ENCODE peak calls at places on chromosomes 3 and 15, in six cellular contexts. M is lower leg skin, N is NCI-H1092 treated with DMSO at 0.1 percent for 48 hours, W is GM12865, B is heart left ventricle, L is uterus. Z is an unnamed sample.

GRCh38 chr15:42728975-42729374 is 8.0 kb downstream of the CDAN1 start:
- DNase-seq in M (no peak), N (no peak), W (no peak), B (no peak), L (no peak), Z (no peak)

GRCh38 chr3:99662838-99663570 is 24.6 kb downstream of the COL8A1 start:
- DNase-seq in M (no peak), N (no peak), W (no peak), B (no peak), L (no peak), Z (no peak)

GRCh38 chr3:134464693-134465385 is 20.9 kb downstream of the ANAPC13 start:
- DNase-seq in M (no peak), N (no peak), W (no peak), B (no peak), L (no peak), Z (no peak)

GRCh38 chr15:69100821-69101220 is 59.6 kb upstream of the GLCE start:
- DNase-seq in M (no peak), N (no peak), W (no peak), B (no peak), L (no peak), Z (no peak)

GRCh38 chr3:194423317-194423716 is 24.3 kb upstream of the GP5 start:
- DNase-seq in M (no peak), N (peak; percentile 14), W (no peak), B (no peak), L (no peak), Z (no peak)

GRCh38 chr15:62306851-62307504 is 141.9 kb upstream of the C2CD4B start:
- DNase-seq in M (peak; percentile 28), N (peak; percentile 50), W (peak; percentile 74), B (peak; percentile 41), L (peak; percentile 46), Z (peak; percentile 85)

GRCh38 chr15:62506217-62506805 is 341.2 kb upstream of the C2CD4B start:
- DNase-seq in M (peak; percentile 17), N (no peak), W (no peak), B (peak; percentile 21), L (no peak), Z (no peak)

GRCh38 chr15:37098468-37099320 is 1.7 kb downstream of the MEIS2 start:
- DNase-seq in M (no peak), N (peak; percentile 6), W (peak; percentile 73), B (peak; percentile 43), L (peak; percentile 57), Z (peak; percentile 57)

GRCh38 chr15:27730878-27731277 is 368.2 kb downstream of the OCA2 start:
- DNase-seq in M (no peak), N (no peak), W (no peak), B (no peak), L (no peak), Z (no peak)

GRCh38 chr3:69925506-69925905 is 74.0 kb upstream of the SAMMSON start:
- DNase-seq in M (no peak), N (no peak), W (no peak), B (no peak), L (no peak), Z (no peak)

GRCh38 chr3:194683431-194683830 is 2.3 kb upstream of the FAM43A start:
- DNase-seq in M (no peak), N (no peak), W (no peak), B (no peak), L (no peak), Z (no peak)

GRCh38 chr15:76206325-76206976 is 104.8 kb downstream of the ETFA start:
- DNase-seq in M (no peak), N (peak; percentile 84), W (no peak), B (peak; percentile 86), L (peak; percentile 60), Z (peak; percentile 75)

GRCh38 chr15:45397116-45397665 is 18.8 kb upstream of the GATM start:
- DNase-seq in M (no peak), N (no peak), W (no peak), B (no peak), L (no peak), Z (no peak)

GRCh38 chr3:58536501-58537411 is at the start of gene ACOX2:
- DNase-seq in M (peak; percentile 37), N (no peak), W (no peak), B (peak; percentile 79), L (peak; percentile 79), Z (no peak)

GRCh38 chr15:50182233-50183013 is 427 bp downstream of the SLC27A2 start:
- DNase-seq in M (no peak), N (peak; percentile 17), W (no peak), B (peak; percentile 23), L (no peak), Z (peak; percentile 55)

GRCh38 chr3:128805771-128806170 is 73.6 kb upstream of the ACAD9 start:
- DNase-seq in M (no peak), N (no peak), W (no peak), B (no peak), L (no peak), Z (peak; percentile 54)

GRCh38 chr3:49415931-49416601 is 3.8 kb downstream of the TCTA start:
- DNase-seq in M (no peak), N (no peak), W (peak; percentile 83), B (no peak), L (no peak), Z (no peak)

Z was measured in HT-29.